ENCODE peak calls at places on chromosomes 11 and 22, in five cellular contexts. F is cardiac muscle cell, S is mucosa of descending colon, M is cardiac fibroblast, P is epithelial cell of esophagus. U is an unnamed sample.

GRCh38 chr11:123570939-123571590 is 83.4 kb downstream of the SCN3B start:
- DNase-seq in P (no peak), S (no peak), F (no peak), M (no peak), U (no peak)

GRCh38 chr22:41836551-41836950 is 3.6 kb downstream of the SREBF2 start:
- DNase-seq in M (no peak), P (no peak), S (no peak), F (no peak), U (no peak)

GRCh38 chr11:11407065-11407737 is 54.2 kb upstream of the CSNK2A3 start:
- DNase-seq in M (no peak), S (no peak), F (no peak), P (no peak), U (no peak)

GRCh38 chr22:48089601-48090331 is 1327.3 kb downstream of the TBC1D22A start:
- DNase-seq in F (peak), M (peak), S (no peak), P (no peak), U (peak)

GRCh38 chr22:45460288-45461109 is 42.2 kb upstream of the FBLN1 start:
- DNase-seq in F (peak), S (peak), P (no peak), M (peak), U (peak)

GRCh38 chr22:49667236-49667635 is 160.4 kb downstream of the BRD1 start:
- DNase-seq in P (no peak), S (no peak), M (no peak), F (no peak), U (no peak)

GRCh38 chr11:72295471-72295870 is 51.5 kb upstream of the PHOX2A start:
- DNase-seq in F (no peak), S (no peak), M (no peak), P (no peak), U (no peak)

GRCh38 chr22:27990879-27991278 is 71.8 kb upstream of the PITPNB start:
- DNase-seq in F (peak), P (peak), M (peak), S (no peak), U (peak)

GRCh38 chr11:46480909-46481308 is 89.3 kb upstream of the CHRM4 start:
- DNase-seq in P (no peak), F (no peak), S (no peak), M (no peak), U (no peak)

GRCh38 chr11:64729851-64730382 is 6.9 kb upstream of the NRXN2 start:
- DNase-seq in M (no peak), P (peak), F (no peak), S (no peak), U (peak)

GRCh38 chr22:18156878-18157713 is 7.1 kb downstream of the USP18 start:
- DNase-seq in M (peak), S (peak), P (peak), F (peak), U (peak)

GRCh38 chr11:130546438-130546837 is 98.0 kb downstream of the ADAMTS15 start:
- DNase-seq in F (no peak), P (no peak), M (no peak), S (no peak), U (no peak)

GRCh38 chr11:75303544-75304224 is 47.8 kb downstream of the ARRB1 start:
- DNase-seq in P (no peak), F (no peak), M (no peak), S (no peak), U (peak)

GRCh38 chr11:1302461-1303073 is 6.9 kb downstream of the TOLLIP start:
- DNase-seq in P (no peak), M (no peak), S (no peak), F (no peak), U (no peak)

GRCh38 chr11:30586251-30587144 is at the start of gene MPPED2:
- DNase-seq in M (no peak), S (peak), F (no peak), P (peak), U (peak)

GRCh38 chr22:38699143-38699542 is 1.6 kb downstream of the JOSD1 start:
- DNase-seq in F (no peak), M (no peak), S (no peak), P (no peak), U (peak)

GRCh38 chr11:16292167-16292859 is 64.0 kb downstream of the SOX6 start:
- DNase-seq in M (no peak), P (no peak), S (no peak), F (no peak), U (no peak)

GRCh38 chr11:1968454-1968995 is 21.4 kb downstream of the MRPL23 start:
- DNase-seq in P (no peak), S (peak), M (no peak), F (no peak), U (no peak)

GRCh38 chr22:43152355-43153071 is 1.2 kb downstream of the TSPO start:
- DNase-seq in S (peak), P (peak), M (peak), F (peak), U (peak)

GRCh38 chr11:77793972-77794371 is 26.6 kb downstream of the RSF1 start:
- DNase-seq in P (no peak), F (no peak), M (no peak), S (no peak), U (no peak)
- H3K4me3 ChIP-seq in P (no peak), F (no peak), M (no peak), S (no peak), U (no peak)

GRCh38 chr11:96156379-96156722 is 186.6 kb downstream of the MAML2 start:
- DNase-seq in S (no peak), P (no peak), M (no peak), F (no peak), U (no peak)

GRCh38 chr11:96158126-96158525 is 184.9 kb downstream of the MAML2 start:
- DNase-seq in F (no peak), M (no peak), P (no peak), S (no peak), U (no peak)

GRCh38 chr11:96154802-96155520 is 188.0 kb downstream of the MAML2 start:
- DNase-seq in S (no peak), F (peak), M (peak), P (peak), U (peak)

GRCh38 chr11:96157517-96157873 is 185.5 kb downstream of the MAML2 start:
- DNase-seq in S (no peak), F (no peak), P (no peak), M (no peak), U (no peak)

DNA sequence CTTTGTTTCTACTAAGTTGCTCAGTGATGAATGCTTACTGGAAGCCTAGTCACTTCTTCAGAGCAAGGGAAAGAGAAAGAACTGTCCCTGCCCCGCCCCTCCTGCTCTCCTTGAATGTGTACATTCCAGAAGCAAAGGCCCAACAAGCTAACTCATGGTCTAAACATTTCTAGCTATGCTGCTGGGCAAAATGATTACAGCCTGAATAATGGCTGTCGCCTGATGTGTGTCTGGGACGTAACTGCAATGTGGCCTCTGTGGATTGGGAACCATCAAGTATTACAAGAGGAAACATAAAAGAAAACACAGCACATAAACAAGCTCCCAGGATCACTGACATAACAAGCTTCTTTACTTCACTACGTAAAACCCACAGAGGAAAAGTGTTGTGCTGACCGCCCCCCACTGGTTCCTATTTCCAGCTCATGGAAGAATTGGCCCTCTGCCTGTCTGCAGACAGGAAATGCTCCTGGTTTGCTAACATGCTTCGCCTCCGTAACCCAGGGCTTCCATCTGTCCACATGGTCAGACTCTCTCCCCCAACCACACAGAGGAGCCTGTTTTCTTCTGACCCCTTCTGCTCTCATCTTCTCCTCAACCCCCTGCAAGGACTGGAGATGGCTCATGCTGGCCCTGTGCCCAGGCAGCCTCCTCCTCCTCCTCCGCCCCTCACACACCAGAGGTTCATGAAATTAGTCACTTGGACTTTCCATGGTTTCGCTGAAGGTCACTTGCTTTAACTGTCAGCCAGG is 187.2 kb downstream of the MAML2 start:
- DNase-seq in P (peak), F (peak), M (peak), S (peak), U (peak)
- TF ChIP-seq CTCF in P (peak), F (peak), M (peak), S (no peak), U (peak)

GRCh38 chr11:86248609-86249008 is 4.1 kb downstream of the EED start:
- DNase-seq in S (no peak), P (no peak), F (no peak), M (no peak), U (no peak)
- H3K4me3 ChIP-seq in S (no peak), P (no peak), F (no peak), M (no peak), U (no peak)

DNA sequence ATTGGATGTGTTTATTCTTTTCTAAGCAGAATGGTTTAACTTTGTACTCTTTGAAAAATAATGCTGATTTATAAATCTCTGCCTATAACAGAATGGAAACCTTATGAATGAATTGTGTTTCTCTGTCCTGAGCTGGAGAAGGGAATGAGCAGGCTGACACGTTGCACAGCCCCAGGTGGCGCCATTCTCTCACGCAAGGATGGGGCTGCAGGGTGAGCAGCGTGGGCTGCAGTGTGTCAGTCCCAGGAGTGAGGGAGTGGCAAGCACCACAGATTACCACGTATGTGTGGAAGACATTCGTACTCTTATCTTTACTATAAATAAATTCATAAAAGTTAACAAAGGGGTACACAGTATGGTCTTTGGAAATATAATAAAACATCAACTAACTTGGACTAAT is 33.4 kb downstream of the FDX1 start:
- DNase-seq in S (no peak), F (peak), M (peak), P (peak), U (peak)
- TF ChIP-seq CTCF in S (peak), F (peak), M (peak), P (peak), U (peak)

GRCh38 chr22:19767427-19768380 is 7.1 kb downstream of the TBX1 start:
- DNase-seq in P (no peak), S (no peak), F (no peak), M (no peak), U (no peak)
- H3K4me3 ChIP-seq in P (no peak), S (no peak), F (no peak), M (peak), U (no peak)

U was measured in choroid plexus epithelial cell.